ENCODE peak calls at places on chromosomes 13 and 19, in seven cellular contexts. One of them, this sample, is unnamed. For H3K36me3, the result is how much of the 10 kb centered on the place peaks cover.

GRCh38 chr13:21319869-21320641 is 139.0 kb downstream of the ZDHHC20 start:
- DNase-seq in GM23338: no peak
- DNase-seq in K562: no peak
- DNase-seq in gastrocnemius medialis: no peak
- DNase-seq in aorta: no peak
- DNase-seq in fibroblast of lung: no peak
- DNase-seq in left lung: no peak
- DNase-seq in this sample: no peak

GRCh38 chr13:25731037-25731436 is 320.8 kb downstream of the SHISA2 start:
- DNase-seq in GM23338: no peak
- DNase-seq in K562: no peak
- DNase-seq in gastrocnemius medialis: no peak
- DNase-seq in aorta: no peak
- DNase-seq in fibroblast of lung: no peak
- DNase-seq in left lung: no peak
- DNase-seq in this sample: no peak

GRCh38 chr19:44212865-44213346 is 574 bp downstream of the ZNF227 start:
- DNase-seq in GM23338: peak
- DNase-seq in K562: peak
- DNase-seq in gastrocnemius medialis: no peak
- DNase-seq in aorta: no peak
- DNase-seq in fibroblast of lung: peak
- DNase-seq in left lung: no peak
- DNase-seq in this sample: peak

GRCh38 chr19:3324405-3324856 is 42.0 kb upstream of the NFIC start:
- DNase-seq in GM23338: peak
- DNase-seq in K562: peak
- DNase-seq in gastrocnemius medialis: no peak
- DNase-seq in aorta: peak
- DNase-seq in fibroblast of lung: no peak
- DNase-seq in left lung: peak
- DNase-seq in this sample: peak

GRCh38 chr19:50462970-50463369 is 13.3 kb upstream of the EMC10 start:
- DNase-seq in GM23338: no peak
- DNase-seq in K562: no peak
- DNase-seq in gastrocnemius medialis: no peak
- DNase-seq in aorta: no peak
- DNase-seq in fibroblast of lung: no peak
- DNase-seq in left lung: no peak
- DNase-seq in this sample: no peak

GRCh38 chr13:25232937-25233515 is 54.3 kb downstream of the MTMR6 start:
- DNase-seq in GM23338: peak
- DNase-seq in K562: peak
- DNase-seq in gastrocnemius medialis: no peak
- DNase-seq in aorta: no peak
- DNase-seq in fibroblast of lung: peak
- DNase-seq in left lung: no peak
- DNase-seq in this sample: no peak

GRCh38 chr19:55877211-55877610 is 40.9 kb downstream of the NLRP4 start:
- DNase-seq in GM23338: no peak
- DNase-seq in K562: no peak
- DNase-seq in gastrocnemius medialis: no peak
- DNase-seq in aorta: no peak
- DNase-seq in fibroblast of lung: no peak
- DNase-seq in left lung: no peak
- DNase-seq in this sample: no peak

GRCh38 chr19:45402469-45403070 is 2.3 kb downstream of the PPP1R13L start:
- DNase-seq in GM23338: peak
- DNase-seq in K562: peak
- DNase-seq in gastrocnemius medialis: no peak
- DNase-seq in aorta: peak
- DNase-seq in fibroblast of lung: no peak
- DNase-seq in left lung: peak
- DNase-seq in this sample: peak

GRCh38 chr19:16405797-16406196 is 66.0 kb downstream of the EPS15L1 start:
- DNase-seq in GM23338: no peak
- DNase-seq in K562: no peak
- DNase-seq in gastrocnemius medialis: no peak
- DNase-seq in aorta: no peak
- DNase-seq in fibroblast of lung: no peak
- DNase-seq in left lung: no peak
- DNase-seq in this sample: no peak

GRCh38 chr13:101579291-101579802 is 126.9 kb downstream of the ITGBL1 start:
- DNase-seq in GM23338: no peak
- DNase-seq in K562: no peak
- DNase-seq in gastrocnemius medialis: no peak
- DNase-seq in aorta: no peak
- DNase-seq in fibroblast of lung: peak
- DNase-seq in left lung: no peak
- DNase-seq in this sample: no peak

DNA sequence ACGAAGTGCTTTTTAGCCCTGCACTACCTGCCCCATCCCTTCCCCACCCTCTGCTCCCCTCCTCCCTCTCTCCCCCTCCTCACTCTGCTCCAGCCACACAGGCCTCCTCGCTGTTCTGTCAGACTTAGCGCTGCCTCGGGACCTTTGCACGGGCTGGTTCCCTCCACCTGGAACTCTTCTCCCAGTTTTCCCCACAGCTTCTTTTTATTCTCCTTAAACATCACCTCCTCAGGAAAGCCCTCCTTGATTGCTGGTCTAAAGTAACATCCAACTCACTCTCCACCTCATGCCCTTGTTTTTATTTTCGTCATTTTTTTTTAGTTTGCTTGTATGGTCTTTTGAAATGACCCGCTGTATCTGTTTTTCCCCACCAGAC is 19.6 kb upstream of the ZNRF4 start:
- DNase-seq in GM23338: no peak
- DNase-seq in K562: no peak
- DNase-seq in gastrocnemius medialis: no peak
- DNase-seq in aorta: no peak
- DNase-seq in fibroblast of lung: no peak
- DNase-seq in left lung: no peak
- DNase-seq in this sample: no peak
- H3K4me3 ChIP-seq in GM23338: peak
- H3K4me3 ChIP-seq in K562: no peak
- H3K4me3 ChIP-seq in gastrocnemius medialis: no peak
- H3K4me3 ChIP-seq in aorta: no peak
- H3K4me3 ChIP-seq in fibroblast of lung: no peak
- H3K4me3 ChIP-seq in left lung: no peak
- H3K4me3 ChIP-seq in this sample: no peak

DNA sequence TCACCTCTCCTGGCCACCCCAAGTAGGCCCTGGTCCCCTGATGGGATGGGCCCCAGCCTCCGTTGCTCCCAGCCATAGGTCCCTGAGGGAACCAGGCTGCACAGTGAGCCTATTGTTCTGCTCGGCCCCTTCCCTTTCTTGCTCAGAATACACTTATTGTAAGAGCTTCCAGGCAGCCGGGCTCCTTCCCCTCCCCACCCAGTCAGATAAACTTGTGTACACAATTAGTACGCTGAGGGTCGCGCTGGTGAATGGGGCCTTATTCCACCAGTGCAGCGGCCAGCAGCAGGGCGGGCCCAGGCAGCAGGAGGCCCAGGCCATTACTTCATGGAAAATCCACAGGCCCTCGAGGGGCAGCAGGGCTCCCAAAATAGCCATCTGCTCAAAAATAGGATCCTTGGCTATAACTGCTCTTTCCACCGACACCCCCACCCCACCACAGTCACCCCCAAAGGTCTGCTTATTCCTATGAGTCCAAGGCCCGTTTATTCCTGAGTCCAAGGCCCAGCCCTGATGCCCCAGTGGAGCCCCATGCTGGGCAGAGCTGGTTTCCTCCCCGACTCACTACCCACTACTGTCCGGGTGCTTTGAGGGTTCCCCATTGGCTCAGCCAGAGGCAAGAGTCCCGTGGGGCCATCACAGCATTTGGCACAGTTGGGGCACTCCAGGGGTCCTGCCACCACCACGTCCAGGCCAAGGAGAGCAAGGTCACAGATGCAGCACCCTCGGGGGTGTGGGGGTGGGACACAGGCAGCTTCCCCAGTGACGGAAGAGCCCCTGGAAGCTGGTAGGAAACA is 22.1 kb downstream of the CAPN12 start:
- DNase-seq in GM23338: no peak
- DNase-seq in K562: no peak
- DNase-seq in gastrocnemius medialis: no peak
- DNase-seq in aorta: no peak
- DNase-seq in fibroblast of lung: no peak
- DNase-seq in left lung: no peak
- DNase-seq in this sample: no peak
- H3K36me3 ChIP-seq in GM23338: under half
- H3K36me3 ChIP-seq in K562: half or more
- H3K36me3 ChIP-seq in gastrocnemius medialis: half or more
- H3K36me3 ChIP-seq in aorta: under half
- H3K36me3 ChIP-seq in fibroblast of lung: half or more
- H3K36me3 ChIP-seq in left lung: under half
- H3K36me3 ChIP-seq in this sample: half or more

GRCh38 chr19:6767081-6767356 is 216 bp downstream of the SH2D3A start:
- DNase-seq in GM23338: peak
- DNase-seq in K562: peak
- DNase-seq in gastrocnemius medialis: no peak
- DNase-seq in aorta: no peak
- DNase-seq in fibroblast of lung: no peak
- DNase-seq in left lung: no peak
- DNase-seq in this sample: peak
- H3K4me3 ChIP-seq in GM23338: peak
- H3K4me3 ChIP-seq in K562: peak
- H3K4me3 ChIP-seq in gastrocnemius medialis: peak
- H3K4me3 ChIP-seq in aorta: no peak
- H3K4me3 ChIP-seq in fibroblast of lung: no peak
- H3K4me3 ChIP-seq in left lung: peak
- H3K4me3 ChIP-seq in this sample: peak

GRCh38 chr19:8484331-8484894 is 18.0 kb downstream of the PRAM1 start:
- DNase-seq in GM23338: no peak
- DNase-seq in K562: no peak
- DNase-seq in gastrocnemius medialis: peak
- DNase-seq in aorta: peak
- DNase-seq in fibroblast of lung: no peak
- DNase-seq in left lung: peak
- DNase-seq in this sample: no peak
- H3K36me3 ChIP-seq in GM23338: half or more
- H3K36me3 ChIP-seq in K562: half or more
- H3K36me3 ChIP-seq in gastrocnemius medialis: half or more
- H3K36me3 ChIP-seq in aorta: under half
- H3K36me3 ChIP-seq in fibroblast of lung: under half
- H3K36me3 ChIP-seq in left lung: under half
- H3K36me3 ChIP-seq in this sample: half or more

GRCh38 chr19:52094526-52094925 is 1.0 kb downstream of the ZNF841 start:
- DNase-seq in GM23338: no peak
- DNase-seq in K562: peak
- DNase-seq in gastrocnemius medialis: no peak
- DNase-seq in aorta: no peak
- DNase-seq in fibroblast of lung: no peak
- DNase-seq in left lung: no peak
- DNase-seq in this sample: no peak
- H3K4me3 ChIP-seq in GM23338: peak
- H3K4me3 ChIP-seq in K562: peak
- H3K4me3 ChIP-seq in gastrocnemius medialis: peak
- H3K4me3 ChIP-seq in aorta: peak
- H3K4me3 ChIP-seq in fibroblast of lung: peak
- H3K4me3 ChIP-seq in left lung: peak
- H3K4me3 ChIP-seq in this sample: no peak

GRCh38 chr13:40749327-40749726 is 21.7 kb downstream of the MRPS31 start:
- DNase-seq in GM23338: no peak
- DNase-seq in K562: no peak
- DNase-seq in gastrocnemius medialis: no peak
- DNase-seq in aorta: no peak
- DNase-seq in fibroblast of lung: no peak
- DNase-seq in left lung: no peak
- DNase-seq in this sample: no peak
- H3K36me3 ChIP-seq in GM23338: under half
- H3K36me3 ChIP-seq in K562: under half
- H3K36me3 ChIP-seq in gastrocnemius medialis: under half
- H3K36me3 ChIP-seq in aorta: under half
- H3K36me3 ChIP-seq in fibroblast of lung: under half
- H3K36me3 ChIP-seq in left lung: under half
- H3K36me3 ChIP-seq in this sample: under half

GRCh38 chr13:98976941-98977340 is 923 bp downstream of the DOCK9 start:
- DNase-seq in GM23338: no peak
- DNase-seq in K562: no peak
- DNase-seq in gastrocnemius medialis: no peak
- DNase-seq in aorta: no peak
- DNase-seq in fibroblast of lung: no peak
- DNase-seq in left lung: no peak
- DNase-seq in this sample: peak
- H3K4me3 ChIP-seq in GM23338: no peak
- H3K4me3 ChIP-seq in K562: no peak
- H3K4me3 ChIP-seq in gastrocnemius medialis: peak
- H3K4me3 ChIP-seq in aorta: no peak
- H3K4me3 ChIP-seq in fibroblast of lung: no peak
- H3K4me3 ChIP-seq in left lung: peak
- H3K4me3 ChIP-seq in this sample: no peak

This sample was measured in HAP-1.